ENCODE peak calls at places on chromosomes 5 and 9, in six cellular contexts. Y is fibroblast of lung, X is GM23338, Z is H1, E is mammary epithelial cell, Q is PC-3. H is an unnamed sample.

GRCh38 chr9:95764920-95765319 is 110.6 kb upstream of the ERCC6L2 start:
- DNase-seq in E (peak), X (no peak), Y (no peak), Q (no peak), Z (no peak), H (no peak)

GRCh38 chr5:168023190-168023589 is 268.3 kb upstream of the WWC1 start:
- DNase-seq in Y (peak), Z (no peak), X (no peak), Q (no peak), E (no peak), H (peak)

GRCh38 chr9:88388203-88388885 is at the start of gene SPIN1:
- DNase-seq in Y (peak), X (peak), Q (peak), Z (no peak), E (no peak), H (peak)

GRCh38 chr5:179131886-179132585 is 71.9 kb downstream of the ZNF354C start:
- DNase-seq in Y (no peak), Q (no peak), Z (no peak), X (no peak), E (no peak), H (no peak)

GRCh38 chr9:129755151-129755550 is 2.3 kb upstream of the PTGES start:
- DNase-seq in E (no peak), Y (no peak), Q (no peak), Z (no peak), X (no peak), H (no peak)

GRCh38 chr9:92648447-92649406 is 21.2 kb downstream of the IPPK start:
- DNase-seq in Y (no peak), E (no peak), Q (no peak), Z (no peak), X (no peak), H (no peak)

GRCh38 chr5:1523793-1524480 is at the start of gene LPCAT1:
- DNase-seq in X (peak), E (peak), Q (peak), Y (peak), Z (no peak), H (peak)

GRCh38 chr9:133826289-133827085 is 88.3 kb upstream of the SARDH start:
- DNase-seq in Y (no peak), E (no peak), X (no peak), Z (no peak), Q (no peak), H (no peak)

GRCh38 chr9:92764381-92764987 is at the start of gene BICD2:
- DNase-seq in Z (no peak), Y (no peak), X (no peak), Q (no peak), E (no peak), H (no peak)

GRCh38 chr9:119898316-119898715 is 529.1 kb upstream of the BRINP1 start:
- DNase-seq in E (no peak), Y (no peak), Z (no peak), X (no peak), Q (no peak), H (no peak)

GRCh38 chr9:107704791-107705190 is 215.2 kb upstream of the KLF4 start:
- DNase-seq in Q (no peak), X (no peak), Y (peak), Z (no peak), E (no peak), H (no peak)

GRCh38 chr5:80885698-80886000 is 74.5 kb upstream of the RASGRF2 start:
- DNase-seq in X (peak), Y (no peak), Z (no peak), Q (no peak), E (no peak), H (no peak)

GRCh38 chr5:103224118-103224893 is 34.3 kb upstream of the MACIR start:
- DNase-seq in Q (peak), X (peak), Y (peak), E (peak), Z (peak), H (peak)

GRCh38 chr5:102933300-102933699 is 178.2 kb downstream of the PAM start:
- DNase-seq in E (no peak), Y (no peak), X (no peak), Q (no peak), Z (no peak), H (no peak)

GRCh38 chr5:24789631-24790354 is 145.0 kb upstream of the CDH10 start:
- DNase-seq in E (no peak), X (no peak), Y (no peak), Q (peak), Z (no peak), H (no peak)

GRCh38 chr9:127931092-127931881 is 710 bp upstream of the PIP5KL1 start:
- DNase-seq in Q (peak), Y (peak), Z (no peak), E (no peak), X (peak), H (peak)

GRCh38 chr9:96644137-96644536 is 11.0 kb downstream of the PRXL2C start:
- DNase-seq in Y (no peak), Z (no peak), Q (peak), X (no peak), E (no peak), H (no peak)

GRCh38 chr9:78115073-78115472 is 83.5 kb upstream of the GNAQ start:
- DNase-seq in Z (no peak), X (peak), E (no peak), Y (no peak), Q (peak), H (peak)

GRCh38 chr9:85743290-85744128 is 1.8 kb upstream of the AGTPBP1 start:
- DNase-seq in Y (peak), Z (no peak), X (peak), E (peak), Q (peak), H (peak)

GRCh38 chr5:132253008-132253441 is 4.5 kb upstream of the PDLIM4 start:
- DNase-seq in Q (no peak), E (no peak), Y (no peak), Z (no peak), X (no peak), H (no peak)

GRCh38 chr9:18368206-18368605 is 105.7 kb upstream of the ADAMTSL1 start:
- DNase-seq in Y (peak), Z (no peak), Q (no peak), X (no peak), E (no peak), H (no peak)

GRCh38 chr9:81363916-81364480 is 325.3 kb downstream of the TLE1 start:
- DNase-seq in Y (no peak), Q (no peak), E (no peak), X (no peak), Z (no peak), H (no peak)

GRCh38 chr5:1797855-1798254 is 1.8 kb downstream of the MRPL36 start:
- DNase-seq in X (no peak), Y (no peak), E (no peak), Z (no peak), Q (no peak), H (no peak)

GRCh38 chr5:143800715-143801114 is 11.2 kb upstream of the HMHB1 start:
- DNase-seq in Z (no peak), Q (no peak), X (no peak), E (no peak), Y (no peak), H (peak)

GRCh38 chr5:140432212-140432611 is 30.6 kb downstream of the ANKHD1 start:
- DNase-seq in Q (no peak), X (no peak), Y (no peak), Z (no peak), E (no peak), H (no peak)

GRCh38 chr5:38697013-38697412 is 140.6 kb upstream of the LIFR start:
- DNase-seq in Y (no peak), E (no peak), Q (no peak), X (peak), Z (no peak), H (no peak)

GRCh38 chr9:17578577-17578910 is 322 bp upstream of the SH3GL2 start:
- DNase-seq in X (no peak), Z (no peak), Y (no peak), Q (no peak), E (no peak), H (no peak)

GRCh38 chr5:124923131-124923530 is 176.7 kb upstream of the ZNF608 start:
- DNase-seq in Y (peak), X (no peak), E (no peak), Q (no peak), Z (no peak), H (peak)

GRCh38 chr5:73544429-73545402 is 20.7 kb downstream of the ANKRA2 start:
- DNase-seq in E (peak), Y (no peak), X (no peak), Q (no peak), Z (no peak), H (no peak)

GRCh38 chr9:110391826-110392485 is 54.3 kb upstream of the TXNDC8 start:
- DNase-seq in E (no peak), Z (no peak), Y (no peak), X (no peak), Q (no peak), H (no peak)

GRCh38 chr5:88861213-88861612 is 21.8 kb downstream of the MEF2C start:
- DNase-seq in Y (no peak), Q (no peak), E (peak), Z (no peak), X (no peak), H (no peak)

GRCh38 chr5:66963559-66963971 is 233.0 kb downstream of the CD180 start:
- DNase-seq in Y (peak), E (no peak), Z (peak), X (peak), Q (peak), H (no peak)

GRCh38 chr5:116575635-116576042 is 1.0 kb upstream of the SEMA6A start:
- DNase-seq in Y (no peak), Q (no peak), Z (no peak), X (peak), E (peak), H (peak)
- TF ChIP-seq EZH2 in Y (no peak), Q (no peak), Z (no peak), X (no peak), E (no peak), H (no peak)

GRCh38 chr5:20974423-20974822 is 986.4 kb upstream of the CDH18 start:
- DNase-seq in X (peak), Y (peak), Q (peak), E (no peak), Z (no peak), H (peak)

GRCh38 chr5:20972419-20972925 is 984.5 kb upstream of the CDH18 start:
- DNase-seq in Y (peak), Z (peak), E (peak), X (peak), Q (peak), H (peak)
- TF ChIP-seq CTCF in Y (peak), Z (peak), E (peak), X (peak), Q (peak), H (peak)

DNA sequence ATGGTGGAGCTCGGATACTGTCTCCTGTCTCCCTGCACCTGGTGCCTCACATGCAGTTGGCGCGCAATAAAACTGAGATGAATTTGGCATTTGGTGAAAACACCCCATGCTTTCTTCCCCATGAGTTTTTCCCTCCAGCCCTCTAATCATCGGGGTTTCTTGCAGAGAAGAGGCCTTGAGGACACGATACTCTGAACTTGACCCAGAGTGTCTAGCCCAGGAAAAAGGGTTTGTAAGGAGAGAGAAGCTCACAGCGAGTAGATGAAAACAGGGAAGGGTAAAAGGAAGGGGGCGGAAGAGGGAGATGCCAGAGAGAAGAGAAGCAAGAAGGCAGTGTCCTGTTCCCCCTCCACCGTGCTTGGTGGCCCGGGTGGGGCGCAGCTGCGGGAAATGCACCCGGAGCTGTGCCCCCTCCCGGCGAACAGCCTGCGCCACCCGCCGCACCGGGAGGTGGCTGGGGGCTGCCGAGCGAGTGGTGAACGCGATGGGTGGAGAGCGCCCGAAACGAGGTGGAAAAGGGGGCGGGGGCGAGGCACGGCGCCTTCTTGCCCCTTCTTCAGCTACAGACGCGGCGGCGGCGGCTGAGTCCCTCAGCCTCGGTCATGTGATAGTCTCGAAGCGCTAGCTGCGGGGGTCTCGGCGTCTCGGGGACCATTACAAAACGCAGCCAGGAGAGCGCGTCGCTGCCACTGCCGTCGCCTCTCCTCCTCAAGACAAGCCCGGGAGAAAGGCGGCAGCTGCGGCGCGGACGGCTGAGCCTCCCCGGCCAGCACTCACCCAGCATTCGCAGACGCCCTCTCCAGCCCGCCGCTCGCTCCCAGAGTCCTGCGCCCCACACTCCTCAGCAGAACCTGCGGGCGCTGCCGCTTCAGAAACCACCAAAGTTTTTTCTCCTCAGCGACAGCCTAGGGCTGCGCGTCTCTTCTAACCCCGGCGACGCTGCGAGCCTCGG is 1.1 kb upstream of the FOXB2 start:
- DNase-seq in X (peak), E (no peak), Y (no peak), Q (no peak), Z (no peak), H (no peak)
- TF ChIP-seq EZH2 in X (peak), E (peak), Y (no peak), Q (no peak), Z (no peak), H (peak)

GRCh38 chr5:69364414-69364813 is 4.9 kb downstream of the AK6 start:
- DNase-seq in Q (peak), Y (peak), X (peak), Z (no peak), E (no peak), H (peak)
- TF ChIP-seq CTCF in Q (peak), Y (peak), X (peak), Z (peak), E (peak), H (peak)

GRCh38 chr9:33166263-33167083 is 663 bp downstream of the B4GALT1 start:
- DNase-seq in Y (peak), Z (no peak), Q (no peak), X (peak), E (no peak), H (peak)

GRCh38 chr9:33163433-33164137 is 3.6 kb downstream of the B4GALT1 start:
- DNase-seq in X (no peak), Z (no peak), Q (no peak), Y (no peak), E (no peak), H (no peak)

GRCh38 chr9:33167084-33167948 is at the start of gene B4GALT1:
- DNase-seq in Q (peak), Y (peak), X (peak), E (peak), Z (peak), H (peak)

GRCh38 chr9:33164138-33164809 is 2.9 kb downstream of the B4GALT1 start:
- DNase-seq in Y (no peak), Z (no peak), Q (no peak), X (no peak), E (no peak), H (no peak)

GRCh38 chr9:33165263-33166151 is 1.6 kb downstream of the B4GALT1 start:
- DNase-seq in Y (peak), Z (no peak), Q (peak), E (peak), X (no peak), H (no peak)
- TF ChIP-seq EZH2 in Y (no peak), Z (no peak), Q (no peak), E (no peak), X (no peak), H (no peak)

GRCh38 chr5:129904102-129904666 is at the start of gene CHSY3:
- DNase-seq in Z (peak), X (peak), E (peak), Q (peak), Y (peak), H (peak)

GRCh38 chr5:129905467-129906176 is 1.4 kb downstream of the CHSY3 start:
- DNase-seq in Y (peak), E (peak), X (peak), Z (no peak), Q (no peak), H (no peak)

GRCh38 chr5:129903466-129904101 is 681 bp upstream of the CHSY3 start:
- DNase-seq in Y (no peak), Z (no peak), E (peak), Q (no peak), X (peak), H (no peak)

GRCh38 chr5:129904667-129905466 is 602 bp downstream of the CHSY3 start:
- DNase-seq in Y (no peak), E (peak), Z (no peak), X (peak), Q (no peak), H (no peak)

DNA sequence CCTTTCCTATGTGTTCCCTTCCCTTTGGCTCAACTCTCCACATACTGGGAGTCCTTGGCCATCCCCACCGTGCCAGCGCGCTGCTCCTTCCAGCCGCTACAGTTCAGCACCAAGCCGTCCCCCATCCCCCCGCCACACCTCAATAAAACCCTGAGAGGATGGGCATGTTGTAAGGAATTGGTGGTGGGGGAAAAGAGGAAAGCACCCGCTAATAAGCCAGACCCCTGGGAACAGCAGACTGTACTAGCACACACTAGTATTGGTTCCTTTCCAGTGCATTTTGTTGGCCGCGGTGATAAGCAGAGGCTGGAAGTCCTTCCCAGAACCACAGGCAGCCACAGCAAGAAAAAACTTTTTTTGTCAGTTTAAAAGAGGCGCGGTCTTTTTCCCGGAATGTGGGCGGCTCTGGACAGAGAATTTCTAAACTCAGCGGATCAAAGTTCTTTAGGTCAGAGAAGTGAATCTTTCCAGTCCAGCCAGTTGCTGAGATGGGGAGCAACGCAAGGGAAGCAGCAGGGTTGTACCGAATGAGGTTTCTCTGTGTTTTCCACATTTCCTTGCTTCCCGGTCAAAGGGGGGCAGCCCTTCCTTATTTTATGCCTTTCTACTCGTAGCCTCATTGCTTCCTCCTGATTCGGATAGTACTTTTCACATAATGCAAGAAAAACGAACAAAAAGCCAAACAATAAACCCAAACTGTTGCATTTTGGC is 2.1 kb downstream of the CHSY3 start:
- DNase-seq in Y (peak), Q (no peak), E (peak), Z (no peak), X (peak), H (no peak)
- TF ChIP-seq CTCF in Y (peak), Q (no peak), E (no peak), Z (peak), X (no peak), H (no peak)

DNA sequence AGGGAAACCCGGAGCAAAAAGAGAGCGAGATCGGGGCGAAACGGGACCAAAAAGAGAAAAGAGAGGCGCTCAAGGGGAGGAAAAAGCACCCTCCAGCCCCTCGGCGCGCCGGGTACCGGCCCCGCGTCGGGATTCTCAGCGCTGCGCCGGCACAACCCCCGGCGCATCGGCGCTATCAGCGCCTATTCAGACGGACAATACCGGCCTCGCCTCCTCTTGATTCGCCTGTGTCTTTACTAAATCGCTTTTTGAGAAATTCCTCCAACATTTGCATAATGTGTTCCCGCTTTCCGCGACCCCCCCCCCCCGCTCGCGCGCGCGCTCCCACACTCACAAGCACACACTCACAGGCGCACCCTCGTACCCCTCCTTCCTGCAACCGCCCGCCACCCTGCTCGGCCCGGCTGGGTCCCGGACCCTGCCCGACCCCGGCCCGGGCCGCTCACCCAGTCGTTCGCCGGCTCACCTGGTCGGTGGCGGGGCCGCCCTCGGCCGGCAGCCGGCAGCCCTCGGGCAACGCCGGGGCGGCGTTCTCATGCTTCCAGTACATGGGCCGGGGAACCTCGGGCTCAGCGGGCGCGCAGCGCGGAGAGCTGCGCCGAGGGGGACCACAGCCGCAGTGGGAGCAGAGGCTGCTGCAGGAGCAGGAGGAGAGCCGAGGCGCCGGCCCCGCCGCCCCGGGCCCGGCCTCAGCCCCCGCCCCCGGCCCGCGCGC is 409 bp downstream of the LHX6 start:
- DNase-seq in E (no peak), Q (no peak), X (peak), Y (no peak), Z (no peak), H (no peak)
- TF ChIP-seq EZH2 in E (peak), Q (no peak), X (peak), Y (peak), Z (no peak), H (peak)

GRCh38 chr9:112308576-112308975 is 24.8 kb downstream of the PTBP3 start:
- DNase-seq in Q (no peak), Z (no peak), Y (peak), X (peak), E (no peak), H (peak)
- TF ChIP-seq CTCF in Q (no peak), Z (no peak), Y (no peak), X (no peak), E (no peak), H (no peak)

GRCh38 chr5:55175781-55176175 is 2.8 kb upstream of the CDC20B start:
- DNase-seq in Q (no peak), Z (no peak), X (peak), Y (no peak), E (no peak), H (no peak)
- TF ChIP-seq EZH2 in Q (no peak), Z (peak), X (no peak), Y (no peak), E (no peak), H (no peak)

GRCh38 chr9:124266826-124267201 is 9.1 kb downstream of the NEK6 start:
- DNase-seq in Z (no peak), Q (no peak), Y (no peak), X (no peak), E (no peak), H (no peak)

GRCh38 chr9:124268248-124268647 is 10.5 kb downstream of the NEK6 start:
- DNase-seq in E (no peak), X (no peak), Q (no peak), Y (no peak), Z (no peak), H (no peak)

GRCh38 chr9:124266139-124266825 is 8.5 kb downstream of the NEK6 start:
- DNase-seq in X (no peak), E (no peak), Q (no peak), Y (no peak), Z (no peak), H (no peak)

GRCh38 chr9:124269556-124269955 is 11.8 kb downstream of the NEK6 start:
- DNase-seq in E (no peak), X (no peak), Q (no peak), Z (no peak), Y (no peak), H (no peak)

GRCh38 chr9:124267271-124267807 is 9.6 kb downstream of the NEK6 start:
- DNase-seq in Y (peak), E (peak), Z (no peak), X (no peak), Q (peak), H (peak)
- TF ChIP-seq CTCF in Y (peak), E (no peak), Z (no peak), X (no peak), Q (peak), H (peak)

H was measured in A673.